ENCODE peak calls at places on chromosomes 13 and 19, in five cellular contexts. One of them, this sample, is unnamed.

GRCh38 chr19:15249560-15249874 is 17.3 kb upstream of the EPHX3 start:
- DNase-seq in K562: no peak
- DNase-seq in A549: no peak
- DNase-seq in GM12878: no peak
- DNase-seq in HepG2: no peak
- DNase-seq in this sample: no peak

GRCh38 chr19:7426986-7427385 is 61.8 kb downstream of the PEX11G start:
- DNase-seq in K562: no peak
- DNase-seq in A549: no peak
- DNase-seq in GM12878: no peak
- DNase-seq in HepG2: no peak
- DNase-seq in this sample: no peak

GRCh38 chr13:50529154-50529882 is 314.2 kb downstream of the DLEU7 start:
- DNase-seq in K562: peak; percentile 31
- DNase-seq in A549: peak; percentile 67
- DNase-seq in GM12878: no peak
- DNase-seq in HepG2: no peak
- DNase-seq in this sample: no peak

GRCh38 chr13:27644302-27644701 is 22.6 kb downstream of the POLR1D start:
- DNase-seq in K562: no peak
- DNase-seq in A549: no peak
- DNase-seq in GM12878: no peak
- DNase-seq in HepG2: no peak
- DNase-seq in this sample: no peak

GRCh38 chr19:38877781-38878574 is at the start of gene RINL:
- DNase-seq in K562: peak; percentile 61
- DNase-seq in A549: no peak
- DNase-seq in GM12878: no peak
- DNase-seq in HepG2: no peak
- DNase-seq in this sample: no peak

GRCh38 chr13:57624565-57625435 is 6.7 kb upstream of the PCDH17 start:
- DNase-seq in K562: peak; percentile 34
- DNase-seq in A549: peak; percentile 51
- DNase-seq in GM12878: no peak
- DNase-seq in HepG2: peak; percentile 56
- DNase-seq in this sample: no peak

GRCh38 chr13:33799950-33800592 is 17.9 kb upstream of the RFC3 start:
- DNase-seq in K562: no peak
- DNase-seq in A549: peak; percentile 45
- DNase-seq in GM12878: no peak
- DNase-seq in HepG2: peak; percentile 38
- DNase-seq in this sample: no peak

GRCh38 chr19:17200408-17201079 is 14.6 kb upstream of the USE1 start:
- DNase-seq in K562: no peak
- DNase-seq in A549: no peak
- DNase-seq in GM12878: no peak
- DNase-seq in HepG2: peak; percentile 82
- DNase-seq in this sample: no peak

GRCh38 chr13:71603255-71603654 is 263.7 kb downstream of the DACH1 start:
- DNase-seq in K562: no peak
- DNase-seq in A549: no peak
- DNase-seq in GM12878: no peak
- DNase-seq in HepG2: no peak
- DNase-seq in this sample: no peak

GRCh38 chr13:30810261-30810701 is 74.9 kb downstream of the ALOX5AP start:
- DNase-seq in K562: no peak
- DNase-seq in A549: no peak
- DNase-seq in GM12878: no peak
- DNase-seq in HepG2: no peak
- DNase-seq in this sample: no peak

GRCh38 chr19:2231621-2232221 is 4.4 kb downstream of the PLEKHJ1 start:
- DNase-seq in K562: no peak
- DNase-seq in A549: peak; percentile 34
- DNase-seq in GM12878: no peak
- DNase-seq in HepG2: no peak
- DNase-seq in this sample: no peak

GRCh38 chr19:10927691-10928562 is 512 bp downstream of the YIPF2 start:
- DNase-seq in K562: peak; percentile 32
- DNase-seq in A549: no peak
- DNase-seq in GM12878: no peak
- DNase-seq in HepG2: no peak
- DNase-seq in this sample: no peak

GRCh38 chr13:40798380-40798779 is 9.0 kb downstream of the SLC25A15 start:
- DNase-seq in K562: no peak
- DNase-seq in A549: no peak
- DNase-seq in GM12878: no peak
- DNase-seq in HepG2: no peak
- DNase-seq in this sample: no peak

GRCh38 chr19:4971424-4971793 is 2.5 kb downstream of the KDM4B start:
- DNase-seq in K562: peak; percentile 68
- DNase-seq in A549: no peak
- DNase-seq in GM12878: no peak
- DNase-seq in HepG2: peak; percentile 59
- DNase-seq in this sample: no peak

GRCh38 chr19:58381460-58382220 is 810 bp upstream of the ZNF837 start:
- DNase-seq in K562: no peak
- DNase-seq in A549: no peak
- DNase-seq in GM12878: no peak
- DNase-seq in HepG2: no peak
- DNase-seq in this sample: no peak

GRCh38 chr13:95002968-95003813 is 290.8 kb upstream of the SOX21 start:
- DNase-seq in K562: no peak
- DNase-seq in A549: no peak
- DNase-seq in GM12878: no peak
- DNase-seq in HepG2: no peak
- DNase-seq in this sample: peak; percentile 56

GRCh38 chr19:30227071-30227621 is 145.0 kb upstream of the ZNF536 start:
- DNase-seq in K562: no peak
- DNase-seq in A549: no peak
- DNase-seq in GM12878: no peak
- DNase-seq in HepG2: no peak
- DNase-seq in this sample: no peak

GRCh38 chr13:77535448-77535847 is at the start of gene SCEL:
- DNase-seq in K562: no peak
- DNase-seq in A549: no peak
- DNase-seq in GM12878: no peak
- DNase-seq in HepG2: no peak
- DNase-seq in this sample: no peak

GRCh38 chr19:19997656-19998268 is 41.5 kb downstream of the ZNF682 start:
- DNase-seq in K562: peak; percentile 12
- DNase-seq in A549: no peak
- DNase-seq in GM12878: no peak
- DNase-seq in HepG2: no peak
- DNase-seq in this sample: peak; percentile 90

GRCh38 chr19:30131246-30131645 is 189.2 kb downstream of the URI1 start:
- DNase-seq in K562: no peak
- DNase-seq in A549: no peak
- DNase-seq in GM12878: no peak
- DNase-seq in HepG2: no peak
- DNase-seq in this sample: no peak

GRCh38 chr13:21690955-21691354 is 20.1 kb downstream of the FGF9 start:
- DNase-seq in K562: no peak
- DNase-seq in A549: no peak
- DNase-seq in GM12878: no peak
- DNase-seq in HepG2: no peak
- DNase-seq in this sample: no peak

GRCh38 chr19:40242480-40242879 is 16.0 kb upstream of the CCNP start:
- DNase-seq in K562: no peak
- DNase-seq in A549: no peak
- DNase-seq in GM12878: no peak
- DNase-seq in HepG2: no peak
- DNase-seq in this sample: no peak

GRCh38 chr19:1227313-1227626 is 10.5 kb downstream of the CBARP start:
- DNase-seq in K562: no peak
- DNase-seq in A549: no peak
- DNase-seq in GM12878: no peak
- DNase-seq in HepG2: no peak
- DNase-seq in this sample: no peak

GRCh38 chr19:20365146-20365545 is 198.1 kb downstream of the ZNF486 start:
- DNase-seq in K562: peak; percentile 0
- DNase-seq in A549: no peak
- DNase-seq in GM12878: no peak
- DNase-seq in HepG2: no peak
- DNase-seq in this sample: no peak

GRCh38 chr13:52921194-52921593 is 72.8 kb upstream of the PCDH8 start:
- DNase-seq in K562: no peak
- DNase-seq in A549: no peak
- DNase-seq in GM12878: peak; percentile 72
- DNase-seq in HepG2: no peak
- DNase-seq in this sample: no peak

GRCh38 chr19:42762782-42763181 is 2.7 kb downstream of the PSG8 start:
- DNase-seq in K562: no peak
- DNase-seq in A549: no peak
- DNase-seq in GM12878: no peak
- DNase-seq in HepG2: no peak
- DNase-seq in this sample: no peak

GRCh38 chr13:50392977-50393376 is 377.7 kb downstream of the KCNRG start:
- DNase-seq in K562: no peak
- DNase-seq in A549: no peak
- DNase-seq in GM12878: no peak
- DNase-seq in HepG2: no peak
- DNase-seq in this sample: no peak

GRCh38 chr19:33397536-33398360 is 24.2 kb downstream of the CEBPG start:
- DNase-seq in K562: peak; percentile 44
- DNase-seq in A549: no peak
- DNase-seq in GM12878: no peak
- DNase-seq in HepG2: peak; percentile 50
- DNase-seq in this sample: no peak

GRCh38 chr13:39779337-39780270 is 124.1 kb downstream of the COG6 start:
- DNase-seq in K562: no peak
- DNase-seq in A549: no peak
- DNase-seq in GM12878: no peak
- DNase-seq in HepG2: no peak
- DNase-seq in this sample: no peak

GRCh38 chr13:44693156-44693826 is 117.2 kb upstream of the TSC22D1 start:
- DNase-seq in K562: no peak
- DNase-seq in A549: no peak
- DNase-seq in GM12878: no peak
- DNase-seq in HepG2: no peak
- DNase-seq in this sample: no peak

GRCh38 chr13:106619688-106620555 is 52.0 kb upstream of the ARGLU1 start:
- DNase-seq in K562: peak; percentile 36
- DNase-seq in A549: peak; percentile 51
- DNase-seq in GM12878: peak; percentile 2
- DNase-seq in HepG2: peak; percentile 40
- DNase-seq in this sample: no peak

GRCh38 chr19:55632463-55632834 is 8.1 kb upstream of the ZNF784 start:
- DNase-seq in K562: peak; percentile 95
- DNase-seq in A549: peak; percentile 99
- DNase-seq in GM12878: peak; percentile 75
- DNase-seq in HepG2: peak; percentile 88
- DNase-seq in this sample: peak; percentile 94

GRCh38 chr19:3546119-3546518 is 7.1 kb downstream of the TEKTIP1 start:
- DNase-seq in K562: no peak
- DNase-seq in A549: no peak
- DNase-seq in GM12878: no peak
- DNase-seq in HepG2: no peak
- DNase-seq in this sample: no peak

GRCh38 chr19:33388817-33389573 is 15.5 kb downstream of the CEBPG start:
- DNase-seq in K562: no peak
- DNase-seq in A549: no peak
- DNase-seq in GM12878: no peak
- DNase-seq in HepG2: no peak
- DNase-seq in this sample: peak; percentile 45

GRCh38 chr13:76387561-76387960 is 498.6 kb downstream of the KCTD12 start:
- DNase-seq in K562: no peak
- DNase-seq in A549: no peak
- DNase-seq in GM12878: no peak
- DNase-seq in HepG2: no peak
- DNase-seq in this sample: no peak

GRCh38 chr13:45367358-45367757 is 26.4 kb upstream of the TPT1 start:
- DNase-seq in K562: peak; percentile 80
- DNase-seq in A549: peak; percentile 80
- DNase-seq in GM12878: peak; percentile 67
- DNase-seq in HepG2: peak; percentile 69
- DNase-seq in this sample: peak; percentile 66

GRCh38 chr13:51733656-51734334 is 70.2 kb downstream of the DHRS12 start:
- DNase-seq in K562: no peak
- DNase-seq in A549: no peak
- DNase-seq in GM12878: no peak
- DNase-seq in HepG2: no peak
- DNase-seq in this sample: no peak
- TF ChIP-seq KDM1A in K562: no peak
- TF ChIP-seq KDM1A in A549: no peak
- TF ChIP-seq KDM1A in GM12878: no peak
- TF ChIP-seq KDM1A in HepG2: no peak
- TF ChIP-seq KDM1A in this sample: no peak

DNA sequence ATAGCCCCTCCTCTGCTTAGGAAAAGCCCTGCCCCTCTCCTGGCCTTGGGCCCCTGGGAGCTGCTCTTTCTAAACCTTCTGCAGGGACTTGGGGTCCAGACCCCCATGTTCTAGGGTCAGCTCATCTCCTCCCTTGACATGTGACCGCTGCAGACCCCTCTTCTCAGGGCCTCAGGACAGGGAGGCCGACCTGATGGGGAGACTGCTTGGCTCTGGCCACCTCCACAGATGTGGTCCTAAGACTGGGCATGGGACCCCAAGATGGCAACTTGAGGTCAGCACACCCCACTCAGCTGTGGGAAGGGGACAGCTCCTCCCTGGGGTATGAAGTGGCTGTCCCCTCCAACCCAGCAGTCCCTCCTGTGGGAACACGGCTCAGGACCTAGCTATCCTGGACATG is 3.9 kb upstream of the SIX5 start:
- DNase-seq in K562: no peak
- DNase-seq in A549: no peak
- DNase-seq in GM12878: no peak
- DNase-seq in HepG2: no peak
- DNase-seq in this sample: no peak
- TF ChIP-seq RFX5 in K562: no peak
- TF ChIP-seq RFX5 in A549: no peak
- TF ChIP-seq RFX5 in GM12878: no peak
- TF ChIP-seq RFX5 in HepG2: no peak
- TF ChIP-seq RFX5 in this sample: no peak

GRCh38 chr19:21910318-21910717 is 74.3 kb upstream of the ZNF43 start:
- DNase-seq in K562: no peak
- DNase-seq in A549: no peak
- DNase-seq in GM12878: no peak
- DNase-seq in HepG2: no peak
- DNase-seq in this sample: no peak
- TF ChIP-seq KDM1A in K562: no peak
- TF ChIP-seq KDM1A in A549: no peak
- TF ChIP-seq KDM1A in GM12878: no peak
- TF ChIP-seq KDM1A in HepG2: no peak
- TF ChIP-seq KDM1A in this sample: no peak

GRCh38 chr19:9857920-9858746 is 23.0 kb downstream of the PIN1 start:
- DNase-seq in K562: peak; percentile 43
- DNase-seq in A549: no peak
- DNase-seq in GM12878: no peak
- DNase-seq in HepG2: no peak
- DNase-seq in this sample: no peak
- TF ChIP-seq RFX5 in K562: no peak
- TF ChIP-seq RFX5 in A549: no peak
- TF ChIP-seq RFX5 in GM12878: no peak
- TF ChIP-seq RFX5 in HepG2: no peak
- TF ChIP-seq RFX5 in this sample: no peak

This sample was measured in H1.